ENCODE peak calls at places on chromosomes 7 and 10, in eight cellular contexts. Q is body of pancreas, I is PC-3, P is neural progenitor cell, L is IMR-90, Z is Peyer's patch, B is fibroblast of lung, K is A549. X is an unnamed sample. For H3K4me1, the result is how much of the 10 kb centered on the place peaks cover.

GRCh38 chr10:71060636-71061426 is 151.5 kb upstream of the UNC5B start:
- DNase-seq in Q (no peak), I (no peak), P (peak), L (no peak), Z (no peak), B (no peak), K (no peak), X (no peak)

GRCh38 chr7:104207731-104208420 is at the start of gene ORC5:
- DNase-seq in Q (peak), I (peak), P (peak), L (peak), Z (peak), B (peak), K (peak), X (peak)

GRCh38 chr7:66140924-66141323 is 26.3 kb downstream of the CRCP start:
- DNase-seq in Q (peak), I (peak), P (peak), L (peak), Z (peak), B (peak), K (peak), X (peak)

GRCh38 chr7:150788474-150789269 is 11.5 kb downstream of the TMEM176B start:
- DNase-seq in Q (peak), I (no peak), P (no peak), L (peak), Z (peak), B (no peak), K (no peak), X (no peak)

GRCh38 chr7:51459809-51460208 is 143.2 kb upstream of the COBL start:
- DNase-seq in Q (no peak), I (no peak), P (peak), L (no peak), Z (no peak), B (no peak), K (no peak), X (no peak)

GRCh38 chr10:116125180-116125579 is 147.8 kb downstream of the GFRA1 start:
- DNase-seq in Q (no peak), I (no peak), P (no peak), L (no peak), Z (no peak), B (no peak), K (no peak), X (no peak)

GRCh38 chr7:155878674-155879073 is 66.4 kb upstream of the SHH start:
- DNase-seq in Q (no peak), I (no peak), P (no peak), L (no peak), Z (no peak), B (no peak), K (no peak), X (no peak)

GRCh38 chr10:4183761-4184261 is 398.8 kb upstream of the KLF6 start:
- DNase-seq in Q (no peak), I (peak), P (no peak), L (peak), Z (no peak), B (peak), K (no peak), X (no peak)

GRCh38 chr10:62992145-62992721 is 140.9 kb upstream of the NRBF2 start:
- DNase-seq in Q (peak), I (peak), P (no peak), L (peak), Z (no peak), B (peak), K (no peak), X (peak)

GRCh38 chr7:47581821-47582747 is at the start of gene TNS3:
- DNase-seq in Q (peak), I (peak), P (peak), L (peak), Z (peak), B (peak), K (peak), X (peak)

GRCh38 chr7:108226723-108227359 is 96.7 kb upstream of the LAMB4 start:
- DNase-seq in Q (no peak), I (no peak), P (no peak), L (no peak), Z (no peak), B (no peak), K (no peak), X (no peak)

GRCh38 chr10:78434886-78435285 is 401.2 kb downstream of the RPS24 start:
- DNase-seq in Q (no peak), I (no peak), P (no peak), L (no peak), Z (no peak), B (no peak), K (no peak), X (no peak)

GRCh38 chr7:13560441-13560840 is 429.0 kb downstream of the ETV1 start:
- DNase-seq in Q (no peak), I (no peak), P (no peak), L (peak), Z (no peak), B (peak), K (no peak), X (no peak)

GRCh38 chr10:3077940-3078630 is 10.7 kb downstream of the PFKP start:
- DNase-seq in Q (no peak), I (no peak), P (peak), L (no peak), Z (peak), B (no peak), K (no peak), X (no peak)

GRCh38 chr7:66205736-66206080 is 574 bp downstream of the TPST1 start:
- DNase-seq in Q (no peak), I (no peak), P (peak), L (no peak), Z (no peak), B (no peak), K (no peak), X (peak)

GRCh38 chr7:5695037-5695708 is 86.3 kb downstream of the RNF216 start:
- DNase-seq in Q (no peak), I (no peak), P (no peak), L (peak), Z (peak), B (peak), K (no peak), X (no peak)

GRCh38 chr10:71382757-71383156 is 14.0 kb upstream of the CDH23 start:
- DNase-seq in Q (no peak), I (no peak), P (no peak), L (peak), Z (no peak), B (peak), K (no peak), X (no peak)

GRCh38 chr10:73576890-73577591 is 14.1 kb downstream of the USP54 start:
- DNase-seq in Q (no peak), I (no peak), P (no peak), L (no peak), Z (no peak), B (peak), K (no peak), X (no peak)

GRCh38 chr7:39531818-39532217 is 34.4 kb upstream of the YAE1 start:
- DNase-seq in Q (no peak), I (no peak), P (no peak), L (no peak), Z (no peak), B (no peak), K (no peak), X (no peak)

GRCh38 chr10:79274279-79275104 is 72.8 kb upstream of the PPIF start:
- DNase-seq in Q (peak), I (no peak), P (no peak), L (no peak), Z (peak), B (peak), K (no peak), X (peak)

GRCh38 chr10:17808971-17809841 is at the start of gene MRC1:
- DNase-seq in Q (peak), I (no peak), P (no peak), L (no peak), Z (no peak), B (no peak), K (no peak), X (peak)

GRCh38 chr7:42128703-42129102 is 108.3 kb downstream of the GLI3 start:
- DNase-seq in Q (no peak), I (peak), P (peak), L (no peak), Z (no peak), B (peak), K (peak), X (no peak)

GRCh38 chr10:80924063-80924952 is 386.6 kb downstream of the SH2D4B start:
- DNase-seq in Q (peak), I (peak), P (peak), L (peak), Z (peak), B (peak), K (peak), X (peak)

GRCh38 chr10:1268856-1269255 is 212.7 kb downstream of the WDR37 start:
- DNase-seq in Q (no peak), I (no peak), P (no peak), L (no peak), Z (no peak), B (no peak), K (no peak), X (no peak)

GRCh38 chr10:24519950-24520349 is 203.7 kb downstream of the ARHGAP21 start:
- DNase-seq in Q (no peak), I (no peak), P (peak), L (peak), Z (no peak), B (no peak), K (no peak), X (no peak)

GRCh38 chr10:112779025-112779765 is 170.9 kb upstream of the TCF7L2 start:
- DNase-seq in Q (no peak), I (peak), P (no peak), L (no peak), Z (no peak), B (no peak), K (no peak), X (no peak)
- TF ChIP-seq CTCF in Q (no peak), I (no peak), P (no peak), L (no peak), Z (no peak), B (no peak), K (no peak), X (no peak)

DNA sequence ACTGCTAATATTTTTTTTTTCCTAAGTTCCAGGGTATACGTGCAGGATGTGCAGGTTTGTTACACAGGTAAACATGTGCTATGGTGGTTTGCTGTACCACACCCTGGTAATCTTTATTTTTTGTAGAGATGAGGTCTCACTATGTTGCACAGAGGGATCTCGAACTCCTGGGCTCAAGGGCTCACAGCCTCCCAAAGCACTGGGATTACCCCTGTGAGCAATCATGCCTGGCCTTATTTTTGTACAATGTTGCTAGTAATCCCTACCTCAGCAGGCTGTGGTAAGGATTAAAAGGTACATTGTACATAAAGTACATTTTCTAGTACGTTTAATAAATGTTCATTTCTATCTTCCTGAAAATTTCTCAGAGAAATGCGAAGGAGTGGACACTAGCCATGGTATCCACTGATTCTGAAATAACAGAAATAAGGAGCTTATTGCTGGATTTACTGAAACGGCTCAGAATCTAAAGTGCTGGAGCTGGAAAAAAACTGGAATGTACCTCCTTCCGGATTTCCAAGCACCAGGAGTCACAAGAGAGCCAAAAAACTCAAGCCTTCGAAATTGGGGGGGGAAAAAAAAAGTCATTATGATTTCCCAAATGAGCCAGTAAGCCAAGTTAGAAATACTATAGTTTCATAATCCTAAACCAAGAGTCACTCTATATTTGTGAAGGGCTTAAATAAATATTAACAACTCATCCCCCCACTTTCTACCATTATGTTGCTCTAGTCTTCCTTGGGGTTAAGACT is 69.6 kb downstream of the NT5C2 start:
- DNase-seq in Q (no peak), I (no peak), P (peak), L (no peak), Z (no peak), B (no peak), K (no peak), X (no peak)
- H3K4me1 ChIP-seq in Q (under half), I (under half), P (under half), L (under half), Z (under half), B (under half), K (half or more), X (half or more)

DNA sequence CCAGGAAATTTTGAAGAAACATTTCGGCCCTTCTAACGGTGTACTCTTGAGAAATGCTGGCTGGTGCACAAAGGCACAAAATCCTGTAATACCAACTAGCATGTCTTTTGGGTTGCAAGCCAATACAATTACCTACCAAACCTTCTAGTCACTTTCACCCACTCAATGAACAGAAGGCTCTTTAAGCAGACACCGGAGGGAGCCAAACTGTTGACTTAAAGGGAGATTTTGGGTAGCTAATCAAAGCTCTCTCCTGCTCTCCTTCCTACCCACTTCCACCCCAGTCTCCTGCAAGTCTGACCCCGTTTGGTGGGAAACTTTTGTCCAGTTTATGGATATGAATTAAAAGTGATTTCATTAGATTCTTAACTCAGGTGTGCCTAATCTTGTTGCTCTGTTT is 24.0 kb downstream of the GRM3 start:
- DNase-seq in Q (no peak), I (no peak), P (peak), L (no peak), Z (no peak), B (no peak), K (no peak), X (no peak)
- TF ChIP-seq CTCF in Q (no peak), I (no peak), P (peak), L (no peak), Z (no peak), B (no peak), K (no peak), X (no peak)

DNA sequence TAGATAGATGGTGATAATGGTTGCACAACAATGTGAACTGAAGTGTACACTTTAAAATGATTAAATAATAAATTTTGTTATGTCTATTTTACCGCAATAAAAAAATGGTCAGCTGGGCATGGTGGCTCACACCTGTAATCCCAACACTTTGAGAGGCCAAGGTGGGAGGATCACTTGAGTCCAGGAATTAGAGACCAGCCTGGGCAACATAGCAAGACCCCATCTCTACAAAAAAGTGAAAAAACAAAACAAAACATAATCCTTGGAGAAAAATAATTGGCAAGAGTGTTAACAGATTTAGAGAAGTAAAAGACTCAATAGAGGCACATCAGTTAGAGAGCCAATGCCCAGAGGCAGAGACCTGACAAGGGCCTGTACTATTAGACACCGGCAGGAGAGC is 9.9 kb upstream of the RPEL1 start:
- DNase-seq in Q (no peak), I (no peak), P (no peak), L (no peak), Z (no peak), B (no peak), K (no peak), X (no peak)
- H3K4me1 ChIP-seq in Q (under half), I (half or more), P (under half), L (under half), Z (under half), B (under half), K (half or more), X (under half)

DNA sequence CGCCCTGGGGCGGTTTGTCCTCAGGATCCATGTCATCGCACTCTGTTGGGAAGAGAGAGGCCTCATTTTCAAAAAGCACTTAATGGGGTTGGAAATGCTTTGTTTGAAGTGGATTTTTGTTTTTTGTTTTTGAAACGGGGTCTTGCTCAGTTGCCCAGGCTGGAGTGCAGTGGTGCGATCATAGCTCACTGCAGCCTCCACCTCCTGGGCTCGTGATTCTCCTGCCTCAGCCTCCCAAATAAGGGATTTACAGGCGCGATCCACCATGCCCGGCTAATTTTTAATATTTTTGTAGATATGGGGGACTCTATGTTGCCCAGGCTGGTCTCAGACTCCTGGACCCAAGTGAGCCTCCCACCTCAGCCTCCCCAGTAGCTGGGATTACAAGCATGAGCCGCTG is 735 bp downstream of the FKBP6 start:
- DNase-seq in Q (no peak), I (no peak), P (no peak), L (no peak), Z (no peak), B (no peak), K (no peak), X (no peak)
- TF ChIP-seq CTCF in Q (no peak), I (no peak), P (no peak), L (no peak), Z (no peak), B (no peak), K (no peak), X (no peak)

GRCh38 chr10:85724215-85724614 is 642.4 kb downstream of the GRID1 start:
- DNase-seq in Q (no peak), I (no peak), P (peak), L (no peak), Z (no peak), B (no peak), K (no peak), X (no peak)
- H3K4me1 ChIP-seq in Q (under half), I (under half), P (under half), L (under half), Z (under half), B (under half), K (under half), X (under half)

GRCh38 chr7:136687693-136688322 is 180.6 kb upstream of the CHRM2 start:
- DNase-seq in Q (no peak), I (peak), P (peak), L (peak), Z (no peak), B (peak), K (peak), X (no peak)
- TF ChIP-seq CTCF in Q (peak), I (peak), P (peak), L (peak), Z (no peak), B (peak), K (peak), X (no peak)

GRCh38 chr10:44952779-44953231 is 6.8 kb upstream of the RASSF4 start:
- DNase-seq in Q (no peak), I (no peak), P (no peak), L (no peak), Z (no peak), B (no peak), K (no peak), X (no peak)
- H3K4me1 ChIP-seq in Q (under half), I (under half), P (under half), L (under half), Z (under half), B (under half), K (under half), X (under half)

X was measured in thyroid gland.